ENCODE peak calls at places on chromosomes 1 and 21, in five cellular contexts. One of them, this sample, is unnamed.

GRCh38 chr1:15723631-15724246 is 12.3 kb upstream of the SLC25A34 start:
- DNase-seq in endothelial cell: no peak
- DNase-seq in WTC11: no peak
- DNase-seq in pancreas: peak; percentile 33
- DNase-seq in mammary epithelial cell: no peak
- DNase-seq in this sample: no peak

GRCh38 chr21:37008705-37009104 is 2.2 kb downstream of the RIPPLY3 start:
- DNase-seq in WTC11: no peak
- DNase-seq in endothelial cell: no peak
- DNase-seq in pancreas: no peak
- DNase-seq in mammary epithelial cell: no peak
- DNase-seq in this sample: no peak

GRCh38 chr21:42661688-42662429 is 8.4 kb downstream of the PDE9A start:
- DNase-seq in WTC11: no peak
- DNase-seq in mammary epithelial cell: no peak
- DNase-seq in pancreas: no peak
- DNase-seq in endothelial cell: no peak
- DNase-seq in this sample: no peak

GRCh38 chr1:66505671-66506392 is 28.1 kb upstream of the SGIP1 start:
- DNase-seq in endothelial cell: no peak
- DNase-seq in mammary epithelial cell: no peak
- DNase-seq in WTC11: no peak
- DNase-seq in pancreas: no peak
- DNase-seq in this sample: no peak

GRCh38 chr1:225413708-225414375 is 14.0 kb downstream of the LBR start:
- DNase-seq in mammary epithelial cell: no peak
- DNase-seq in endothelial cell: no peak
- DNase-seq in pancreas: no peak
- DNase-seq in WTC11: no peak
- DNase-seq in this sample: no peak

GRCh38 chr1:92105546-92106081 is 25.5 kb downstream of the BTBD8 start:
- DNase-seq in mammary epithelial cell: no peak
- DNase-seq in WTC11: no peak
- DNase-seq in endothelial cell: no peak
- DNase-seq in pancreas: no peak
- DNase-seq in this sample: no peak

GRCh38 chr1:179038528-179039281 is 13.0 kb downstream of the FAM20B start:
- DNase-seq in WTC11: no peak
- DNase-seq in pancreas: no peak
- DNase-seq in endothelial cell: no peak
- DNase-seq in mammary epithelial cell: peak; percentile 83
- DNase-seq in this sample: no peak

GRCh38 chr1:89454845-89455521 is 69.6 kb upstream of the LRRC8B start:
- DNase-seq in pancreas: no peak
- DNase-seq in WTC11: peak; percentile 28
- DNase-seq in endothelial cell: peak; percentile 46
- DNase-seq in mammary epithelial cell: peak; percentile 66
- DNase-seq in this sample: no peak

GRCh38 chr1:154557248-154557938 is 1.1 kb downstream of the UBE2Q1 start:
- DNase-seq in pancreas: no peak
- DNase-seq in mammary epithelial cell: peak; percentile 3
- DNase-seq in WTC11: no peak
- DNase-seq in endothelial cell: no peak
- DNase-seq in this sample: no peak

GRCh38 chr1:9086796-9087195 is 17.4 kb upstream of the SLC2A5 start:
- DNase-seq in endothelial cell: no peak
- DNase-seq in mammary epithelial cell: no peak
- DNase-seq in WTC11: no peak
- DNase-seq in pancreas: no peak
- DNase-seq in this sample: no peak

GRCh38 chr1:119549719-119550141 is 42.7 kb downstream of the HSD3B1 start:
- DNase-seq in endothelial cell: peak; percentile 77
- DNase-seq in pancreas: peak; percentile 53
- DNase-seq in WTC11: peak; percentile 70
- DNase-seq in mammary epithelial cell: peak; percentile 73
- DNase-seq in this sample: no peak

GRCh38 chr21:43815107-43815742 is 25.8 kb downstream of the RRP1 start:
- DNase-seq in mammary epithelial cell: no peak
- DNase-seq in pancreas: no peak
- DNase-seq in WTC11: peak; percentile 52
- DNase-seq in endothelial cell: no peak
- DNase-seq in this sample: no peak

GRCh38 chr1:172657586-172657985 is 1.3 kb upstream of the FASLG start:
- DNase-seq in endothelial cell: no peak
- DNase-seq in WTC11: no peak
- DNase-seq in mammary epithelial cell: no peak
- DNase-seq in pancreas: no peak
- DNase-seq in this sample: no peak

GRCh38 chr1:34477632-34478141 is 277.2 kb upstream of the GJB5 start:
- DNase-seq in mammary epithelial cell: no peak
- DNase-seq in pancreas: no peak
- DNase-seq in WTC11: peak; percentile 19
- DNase-seq in endothelial cell: no peak
- DNase-seq in this sample: no peak

GRCh38 chr1:197909346-197909745 is 6.9 kb downstream of the C1orf53 start:
- DNase-seq in endothelial cell: no peak
- DNase-seq in pancreas: no peak
- DNase-seq in WTC11: no peak
- DNase-seq in mammary epithelial cell: no peak
- DNase-seq in this sample: no peak

GRCh38 chr1:44572572-44572879 is 101.8 kb downstream of the TMEM53 start:
- DNase-seq in mammary epithelial cell: no peak
- DNase-seq in endothelial cell: no peak
- DNase-seq in pancreas: no peak
- DNase-seq in WTC11: no peak
- DNase-seq in this sample: no peak

GRCh38 chr1:84375965-84376910 is 22.0 kb upstream of the DNASE2B start:
- DNase-seq in mammary epithelial cell: no peak
- DNase-seq in pancreas: no peak
- DNase-seq in WTC11: no peak
- DNase-seq in endothelial cell: no peak
- DNase-seq in this sample: no peak

GRCh38 chr21:38329176-38329575 is 72.4 kb downstream of the KCNJ15 start:
- DNase-seq in WTC11: no peak
- DNase-seq in mammary epithelial cell: no peak
- DNase-seq in pancreas: no peak
- DNase-seq in endothelial cell: no peak
- DNase-seq in this sample: no peak

GRCh38 chr1:27391511-27392095 is 819 bp upstream of the GPR3 start:
- DNase-seq in pancreas: peak; percentile 42
- DNase-seq in mammary epithelial cell: peak; percentile 50
- DNase-seq in endothelial cell: no peak
- DNase-seq in WTC11: peak; percentile 69
- DNase-seq in this sample: no peak

GRCh38 chr1:27394282-27394658 is 1.8 kb downstream of the GPR3 start:
- DNase-seq in WTC11: no peak
- DNase-seq in pancreas: no peak
- DNase-seq in endothelial cell: no peak
- DNase-seq in mammary epithelial cell: no peak
- DNase-seq in this sample: no peak

GRCh38 chr1:27392096-27392777 is at the start of gene GPR3:
- DNase-seq in endothelial cell: peak; percentile 91
- DNase-seq in pancreas: peak; percentile 78
- DNase-seq in mammary epithelial cell: peak; percentile 84
- DNase-seq in WTC11: peak; percentile 96
- DNase-seq in this sample: peak; percentile 85

GRCh38 chr1:27393641-27394281 is 1.3 kb downstream of the GPR3 start:
- DNase-seq in mammary epithelial cell: no peak
- DNase-seq in WTC11: no peak
- DNase-seq in pancreas: no peak
- DNase-seq in endothelial cell: no peak
- DNase-seq in this sample: no peak

DNA sequence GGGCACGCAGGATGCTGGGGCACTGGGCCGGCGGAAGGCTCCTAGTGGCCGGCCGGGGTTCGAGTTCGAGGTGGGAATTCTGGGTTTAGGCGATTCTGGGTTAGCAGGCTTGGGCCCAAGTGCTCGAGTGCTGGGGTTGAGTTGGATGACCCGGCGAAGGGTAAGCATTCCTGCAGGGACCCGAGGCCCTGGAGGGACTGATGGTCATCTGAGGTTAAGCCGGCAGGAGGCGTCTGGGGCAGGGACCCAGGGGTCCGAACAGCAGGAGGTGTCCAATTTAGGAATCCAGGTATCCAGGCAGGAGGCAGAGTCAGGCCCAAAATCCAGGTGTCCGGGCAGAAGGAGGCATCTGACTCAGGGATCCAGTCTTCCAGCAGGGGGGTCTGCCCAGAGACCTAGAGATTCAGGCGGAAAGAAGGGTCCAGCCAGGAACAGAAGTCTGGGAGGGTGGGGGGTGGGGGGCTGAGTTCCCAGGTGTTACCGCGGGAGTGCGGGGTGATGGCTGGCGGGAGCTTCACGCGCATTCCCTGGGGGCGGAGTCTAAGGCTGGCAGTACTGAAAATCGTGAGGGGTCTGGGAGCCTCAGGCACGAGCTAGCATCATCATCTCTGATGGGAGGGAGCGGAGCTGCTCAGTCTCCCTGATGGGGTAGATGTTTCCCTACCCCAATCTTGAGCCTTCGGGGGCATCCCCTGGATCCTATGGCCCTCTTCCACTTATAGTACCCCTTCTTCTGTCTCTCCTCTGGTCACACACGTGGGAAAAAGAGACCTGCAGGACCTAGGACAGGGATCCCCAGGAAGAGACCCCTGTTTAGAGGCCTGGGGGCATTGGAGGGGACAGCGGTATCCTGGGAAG is 585 bp downstream of the GPR3 start:
- DNase-seq in mammary epithelial cell: no peak
- DNase-seq in pancreas: no peak
- DNase-seq in endothelial cell: no peak
- DNase-seq in WTC11: no peak
- DNase-seq in this sample: no peak
- TF ChIP-seq CTCF in mammary epithelial cell: peak; percentile 19
- TF ChIP-seq CTCF in pancreas: no peak
- TF ChIP-seq CTCF in endothelial cell: peak; percentile 19
- TF ChIP-seq CTCF in WTC11: no peak
- TF ChIP-seq CTCF in this sample: no peak

GRCh38 chr1:7116001-7116400 is 330.7 kb downstream of the CAMTA1 start:
- DNase-seq in pancreas: no peak
- DNase-seq in endothelial cell: no peak
- DNase-seq in mammary epithelial cell: no peak
- DNase-seq in WTC11: no peak
- DNase-seq in this sample: no peak

GRCh38 chr1:7117265-7117598 is 332.0 kb downstream of the CAMTA1 start:
- DNase-seq in endothelial cell: no peak
- DNase-seq in WTC11: no peak
- DNase-seq in mammary epithelial cell: no peak
- DNase-seq in pancreas: no peak
- DNase-seq in this sample: no peak

GRCh38 chr1:7121622-7121988 is 336.4 kb downstream of the CAMTA1 start:
- DNase-seq in WTC11: no peak
- DNase-seq in pancreas: peak; percentile 63
- DNase-seq in endothelial cell: no peak
- DNase-seq in mammary epithelial cell: no peak
- DNase-seq in this sample: no peak

GRCh38 chr1:7120863-7121621 is 335.8 kb downstream of the CAMTA1 start:
- DNase-seq in pancreas: no peak
- DNase-seq in mammary epithelial cell: no peak
- DNase-seq in WTC11: peak; percentile 25
- DNase-seq in endothelial cell: no peak
- DNase-seq in this sample: no peak

GRCh38 chr1:7117599-7118281 is 332.5 kb downstream of the CAMTA1 start:
- DNase-seq in WTC11: peak; percentile 55
- DNase-seq in pancreas: peak; percentile 23
- DNase-seq in mammary epithelial cell: peak; percentile 87
- DNase-seq in endothelial cell: peak; percentile 11
- DNase-seq in this sample: no peak
- TF ChIP-seq CTCF in WTC11: no peak
- TF ChIP-seq CTCF in pancreas: no peak
- TF ChIP-seq CTCF in mammary epithelial cell: peak; percentile 52
- TF ChIP-seq CTCF in endothelial cell: no peak
- TF ChIP-seq CTCF in this sample: no peak

GRCh38 chr1:74504125-74505065 is 8.0 kb downstream of the LRRC53 start:
- DNase-seq in mammary epithelial cell: peak; percentile 19
- DNase-seq in endothelial cell: peak; percentile 76
- DNase-seq in WTC11: peak; percentile 81
- DNase-seq in pancreas: peak; percentile 21
- DNase-seq in this sample: peak; percentile 66
- TF ChIP-seq CTCF in mammary epithelial cell: peak; percentile 89
- TF ChIP-seq CTCF in endothelial cell: peak; percentile 52
- TF ChIP-seq CTCF in WTC11: peak; percentile 62
- TF ChIP-seq CTCF in pancreas: no peak
- TF ChIP-seq CTCF in this sample: no peak

DNA sequence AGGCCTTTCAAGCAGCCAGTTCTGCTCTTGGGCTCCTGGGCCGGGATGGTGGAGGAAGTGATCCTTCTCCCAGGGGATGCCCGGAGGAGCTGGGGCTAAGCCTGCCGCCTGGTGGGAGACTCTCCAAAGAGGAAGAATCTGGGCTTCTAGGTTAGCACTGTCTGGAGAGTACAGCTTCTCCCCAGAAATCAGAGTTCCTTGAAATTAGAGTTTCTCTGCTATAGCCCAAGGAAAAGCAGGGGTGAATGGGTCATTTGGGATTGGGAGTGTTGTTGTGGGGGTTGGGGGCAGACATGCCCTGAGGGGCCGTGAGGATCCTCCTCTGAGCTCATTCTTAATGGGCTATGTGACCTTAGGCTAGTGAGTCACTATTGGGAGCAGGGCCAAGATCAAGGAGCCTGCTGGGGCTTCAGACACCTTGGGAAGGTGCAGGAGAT is 6.5 kb downstream of the LGR6 start:
- DNase-seq in endothelial cell: no peak
- DNase-seq in mammary epithelial cell: peak; percentile 52
- DNase-seq in WTC11: no peak
- DNase-seq in pancreas: no peak
- DNase-seq in this sample: no peak
- TF ChIP-seq CTCF in endothelial cell: no peak
- TF ChIP-seq CTCF in mammary epithelial cell: no peak
- TF ChIP-seq CTCF in WTC11: no peak
- TF ChIP-seq CTCF in pancreas: no peak
- TF ChIP-seq CTCF in this sample: no peak

DNA sequence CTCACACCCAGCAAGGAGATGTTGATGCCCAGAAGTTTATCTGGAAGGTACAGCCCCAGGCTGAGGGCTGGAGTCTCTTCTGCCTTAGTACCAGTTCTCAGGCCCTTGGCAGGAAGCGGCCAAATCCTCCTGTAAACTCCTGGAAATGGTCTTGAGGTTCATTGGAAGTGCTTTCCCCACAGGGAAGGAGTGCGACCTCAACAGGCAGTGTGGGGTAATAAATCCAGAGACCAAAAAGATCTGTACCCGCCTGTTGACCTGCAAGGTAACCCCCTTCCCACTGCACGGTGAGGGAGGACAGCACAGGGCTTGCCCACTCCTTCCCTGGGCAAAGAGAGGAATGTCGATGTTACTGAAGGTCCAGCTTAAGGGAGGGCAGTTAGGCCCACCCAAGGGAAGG is 4.5 kb downstream of the ATXN7L2 start:
- DNase-seq in mammary epithelial cell: no peak
- DNase-seq in pancreas: no peak
- DNase-seq in WTC11: peak; percentile 43
- DNase-seq in endothelial cell: no peak
- DNase-seq in this sample: no peak
- TF ChIP-seq CTCF in mammary epithelial cell: no peak
- TF ChIP-seq CTCF in pancreas: no peak
- TF ChIP-seq CTCF in WTC11: no peak
- TF ChIP-seq CTCF in endothelial cell: no peak
- TF ChIP-seq CTCF in this sample: no peak

GRCh38 chr1:47725000-47725731 is 272.0 kb downstream of the TRABD2B start:
- DNase-seq in WTC11: peak; percentile 77
- DNase-seq in pancreas: no peak
- DNase-seq in mammary epithelial cell: no peak
- DNase-seq in endothelial cell: peak; percentile 56
- DNase-seq in this sample: no peak
- TF ChIP-seq CTCF in WTC11: peak; percentile 10
- TF ChIP-seq CTCF in pancreas: no peak
- TF ChIP-seq CTCF in mammary epithelial cell: no peak
- TF ChIP-seq CTCF in endothelial cell: no peak
- TF ChIP-seq CTCF in this sample: peak; percentile 41

GRCh38 chr1:97668945-97669344 is 251.9 kb downstream of the DPYD start:
- DNase-seq in pancreas: no peak
- DNase-seq in mammary epithelial cell: peak; percentile 28
- DNase-seq in endothelial cell: no peak
- DNase-seq in WTC11: no peak
- DNase-seq in this sample: no peak
- TF ChIP-seq CTCF in pancreas: no peak
- TF ChIP-seq CTCF in mammary epithelial cell: no peak
- TF ChIP-seq CTCF in endothelial cell: no peak
- TF ChIP-seq CTCF in WTC11: no peak
- TF ChIP-seq CTCF in this sample: no peak

This sample was measured in mesothelial cell of epicardium.